ENCODE peak calls at places on chromosomes 2 and 18, in four cellular contexts. H is A549, P is H1, Y is K562. K is an unnamed sample.

GRCh38 chr2:139209586-139209985 is 429.4 kb upstream of the NXPH2 start:
- DNase-seq in Y (no peak), P (no peak), H (no peak), K (no peak)

GRCh38 chr2:179454443-179455218 is 190.0 kb upstream of the SESTD1 start:
- DNase-seq in H (peak), P (no peak), Y (no peak), K (peak)

GRCh38 chr2:48397846-48398245 is 132.1 kb upstream of the STON1 start:
- DNase-seq in Y (no peak), P (no peak), H (no peak), K (no peak)

GRCh38 chr18:22846088-22846683 is 86.9 kb upstream of the RBBP8 start:
- DNase-seq in H (peak), Y (peak), P (no peak), K (peak)

GRCh38 chr2:145715601-145716000 is 1195.7 kb upstream of the ZEB2 start:
- DNase-seq in Y (peak), H (no peak), P (no peak), K (no peak)

GRCh38 chr18:55634545-55634944 is 46.6 kb upstream of the TCF4 start:
- DNase-seq in Y (no peak), P (no peak), H (no peak), K (no peak)

GRCh38 chr18:24428709-24429108 is 2.2 kb downstream of the IMPACT start:
- DNase-seq in Y (no peak), H (no peak), P (no peak), K (no peak)

GRCh38 chr2:79887747-79888374 is 375.0 kb downstream of the CTNNA2 start:
- DNase-seq in Y (peak), P (no peak), H (peak), K (peak)

GRCh38 chr2:60306231-60306861 is 247.1 kb downstream of the BCL11A start:
- DNase-seq in P (no peak), Y (no peak), H (no peak), K (no peak)

GRCh38 chr2:240465268-240465764 is 29.9 kb downstream of the GPC1 start:
- DNase-seq in P (no peak), H (no peak), Y (no peak), K (no peak)

GRCh38 chr2:10614940-10615339 is 74.8 kb downstream of the NOL10 start:
- DNase-seq in P (no peak), H (no peak), Y (no peak), K (no peak)

GRCh38 chr2:185044323-185044874 is 446.1 kb downstream of the ZNF804A start:
- DNase-seq in P (no peak), H (no peak), Y (no peak), K (no peak)

GRCh38 chr2:147560810-147561521 is 283.9 kb upstream of the ACVR2A start:
- DNase-seq in Y (no peak), P (no peak), H (no peak), K (no peak)

GRCh38 chr18:50190236-50190635 is 4.7 kb downstream of the MYO5B start:
- DNase-seq in H (no peak), Y (no peak), P (no peak), K (peak)

GRCh38 chr2:137964066-137964858 is at the start of gene HNMT:
- DNase-seq in P (peak), H (peak), Y (peak), K (peak)

GRCh38 chr18:25737710-25738251 is 352.6 kb downstream of the SS18 start:
- DNase-seq in Y (no peak), P (no peak), H (no peak), K (peak)

GRCh38 chr2:195590199-195590865 is 66.7 kb upstream of the SLC39A10 start:
- DNase-seq in H (no peak), Y (no peak), P (no peak), K (no peak)

GRCh38 chr2:74081030-74081429 is 66.7 kb downstream of the BOLA3 start:
- DNase-seq in P (no peak), Y (no peak), H (no peak), K (no peak)

GRCh38 chr18:35730738-35731370 is 149.3 kb downstream of the GALNT1 start:
- DNase-seq in Y (no peak), P (no peak), H (no peak), K (peak)

GRCh38 chr2:230828272-230828961 is 36.3 kb upstream of the ITM2C start:
- DNase-seq in H (no peak), P (no peak), Y (peak), K (no peak)

GRCh38 chr18:58297198-58297597 is 253.2 kb downstream of the NEDD4L start:
- DNase-seq in Y (no peak), H (no peak), P (no peak), K (no peak)

GRCh38 chr2:6968319-6969100 is 51.3 kb downstream of the RNF144A start:
- DNase-seq in P (no peak), H (no peak), Y (no peak), K (peak)

GRCh38 chr2:10720983-10721343 is 467 bp upstream of the ATP6V1C2 start:
- DNase-seq in H (no peak), P (no peak), Y (no peak), K (no peak)

GRCh38 chr2:109433486-109433885 is 180.3 kb downstream of the SEPTIN10 start:
- DNase-seq in Y (no peak), H (no peak), P (no peak), K (no peak)

GRCh38 chr2:20291106-20291564 is 59.5 kb downstream of the PUM2 start:
- DNase-seq in H (peak), P (peak), Y (peak), K (peak)

GRCh38 chr18:4455113-4455811 is at the start of gene DLGAP1:
- DNase-seq in H (no peak), Y (no peak), P (no peak), K (peak)
- TF ChIP-seq PHF8 in H (no peak), Y (no peak), P (peak), K (no peak)

DNA sequence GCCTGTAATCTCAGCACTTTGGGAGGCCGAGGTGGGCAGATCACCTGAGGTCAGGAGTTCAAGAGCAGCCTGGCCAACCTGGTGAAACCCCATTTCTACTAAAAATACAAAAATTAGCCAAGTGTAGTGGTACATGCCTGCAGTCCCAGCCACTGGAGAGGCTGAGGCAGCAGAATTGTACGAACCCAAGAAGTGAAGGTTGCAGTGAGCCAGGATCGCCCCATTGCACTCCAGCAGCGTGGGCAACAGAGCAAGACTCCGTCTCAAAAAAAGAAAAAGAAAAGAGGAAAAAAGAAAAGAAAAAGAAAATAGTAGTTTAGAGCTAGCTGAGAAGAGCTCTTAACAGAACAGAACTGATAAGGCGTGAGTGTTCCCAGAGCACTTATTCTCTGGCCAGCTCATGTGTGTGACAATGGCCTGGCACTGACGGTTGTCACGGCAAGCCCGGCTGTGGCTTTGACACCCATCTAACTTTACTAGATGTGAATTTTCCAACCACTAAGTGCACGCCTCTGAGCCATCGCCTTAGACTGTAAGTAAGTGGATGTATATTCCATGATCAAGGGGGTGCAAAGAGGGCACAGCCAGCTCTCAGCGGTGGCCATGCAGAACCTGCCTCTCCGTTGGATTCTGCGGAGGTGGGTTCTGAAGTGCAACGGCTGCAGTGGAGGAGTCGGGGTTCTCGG is 80.0 kb downstream of the ZNF516 start:
- DNase-seq in H (no peak), P (peak), Y (no peak), K (no peak)
- TF ChIP-seq PHF8 in H (no peak), P (no peak), Y (no peak), K (no peak)

GRCh38 chr2:241798081-241798630 is 10.8 kb upstream of the NEU4 start:
- DNase-seq in P (no peak), H (no peak), Y (peak), K (no peak)

GRCh38 chr2:241795021-241795999 is 13.7 kb upstream of the NEU4 start:
- DNase-seq in H (no peak), Y (peak), P (no peak), K (no peak)

GRCh38 chr2:241797441-241798080 is 11.4 kb upstream of the NEU4 start:
- DNase-seq in P (no peak), Y (no peak), H (no peak), K (no peak)

GRCh38 chr2:241796209-241796608 is 12.8 kb upstream of the NEU4 start:
- DNase-seq in H (no peak), Y (no peak), P (no peak), K (no peak)

DNA sequence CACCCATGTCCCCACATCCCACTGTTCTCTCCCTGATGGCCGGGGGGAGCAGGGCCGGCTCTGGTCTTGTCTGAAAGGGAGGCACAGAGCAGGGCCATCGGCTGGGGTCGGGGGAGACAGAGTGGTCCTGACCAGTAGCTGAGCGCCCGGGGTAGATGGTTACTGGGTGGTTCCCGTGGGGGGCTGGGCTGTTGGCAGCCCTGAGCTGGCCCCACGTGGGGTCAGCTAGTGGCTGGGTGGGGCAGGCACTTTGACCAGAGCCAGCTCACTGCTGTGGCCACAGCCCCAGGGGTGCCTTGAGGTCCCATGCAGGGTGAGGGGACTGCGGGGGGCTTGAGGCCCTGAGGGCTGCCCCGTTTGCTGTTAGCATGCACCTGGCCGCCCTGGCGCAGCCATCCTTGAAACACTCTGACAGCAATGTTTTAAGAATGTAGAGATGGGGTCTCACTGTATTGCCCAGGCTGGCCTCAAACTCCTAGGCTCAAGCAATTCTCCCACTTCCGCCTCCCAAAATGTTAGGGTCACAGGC is 12.3 kb upstream of the NEU4 start:
- DNase-seq in P (no peak), Y (peak), H (no peak), K (no peak)
- TF ChIP-seq PHF8 in P (no peak), Y (no peak), H (no peak), K (no peak)

DNA sequence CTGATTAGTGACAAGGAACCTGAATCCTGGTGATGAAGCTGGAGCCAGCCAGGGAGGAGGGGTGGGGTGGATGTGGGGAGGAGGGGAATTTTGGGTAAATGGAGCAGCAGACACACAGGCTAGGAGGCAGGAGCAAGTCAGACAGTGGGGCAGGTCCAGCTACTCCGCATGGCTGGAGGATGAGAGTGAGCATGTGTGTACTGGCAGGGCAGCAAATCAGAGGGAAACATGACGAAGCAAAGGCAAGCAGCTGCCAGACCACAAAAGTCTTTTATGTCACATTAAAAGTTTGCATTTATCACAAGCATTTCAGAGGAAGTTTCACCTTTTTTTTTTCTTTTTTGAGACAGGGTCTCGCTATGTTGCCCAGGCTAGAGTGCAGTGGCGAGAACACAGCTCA is 11.9 kb upstream of the KIDINS220 start:
- DNase-seq in P (no peak), H (no peak), Y (no peak), K (no peak)
- TF ChIP-seq PHF8 in P (no peak), H (no peak), Y (no peak), K (no peak)